ENCODE peak calls at places on chromosomes 13 and 19, in nine cellular contexts. V is tibial nerve, I is H1, U is left lung, Q is fibroblast of the aortic adventitia, X is heart right ventricle, O is ascending aorta, S is fibroblast of lung, A is cardiac muscle cell. D is an unnamed sample.

GRCh38 chr19:12778020-12778904 is 2.9 kb upstream of the HOOK2 start:
- DNase-seq in V (peak; percentile 63), I (no peak), U (peak; percentile 79), Q (peak; percentile 85), X (peak; percentile 86), O (no peak), S (peak; percentile 78), A (peak; percentile 93), D (peak; percentile 76)

GRCh38 chr19:14434543-14435319 is 1.6 kb downstream of the PKN1 start:
- DNase-seq in V (no peak), I (no peak), U (peak; percentile 80), Q (peak; percentile 86), X (peak; percentile 78), O (peak; percentile 63), S (peak; percentile 68), A (peak; percentile 83), D (peak; percentile 86)

GRCh38 chr19:3275583-3276340 is 51.3 kb downstream of the CELF5 start:
- DNase-seq in V (peak; percentile 16), I (peak; percentile 93), U (peak; percentile 77), Q (peak; percentile 64), X (peak; percentile 40), O (no peak), S (peak; percentile 72), A (peak; percentile 81), D (peak; percentile 67)

GRCh38 chr19:23817519-23817918 is 58.8 kb upstream of the ZNF681 start:
- DNase-seq in V (no peak), I (no peak), U (no peak), Q (no peak), X (no peak), O (no peak), S (peak; percentile 22), A (peak; percentile 10), D (peak; percentile 17)

GRCh38 chr19:18612051-18612771 is 459 bp upstream of the TMEM59L start:
- DNase-seq in V (no peak), I (no peak), U (no peak), Q (no peak), X (no peak), O (no peak), S (no peak), A (no peak), D (no peak)

GRCh38 chr13:94712287-94712811 is at the start of gene SOX21:
- DNase-seq in V (no peak), I (no peak), U (no peak), Q (no peak), X (no peak), O (no peak), S (peak; percentile 39), A (no peak), D (no peak)

GRCh38 chr19:31352782-31353651 is 3.8 kb upstream of the TSHZ3 start:
- DNase-seq in V (no peak), I (no peak), U (no peak), Q (peak; percentile 45), X (no peak), O (no peak), S (peak; percentile 19), A (no peak), D (no peak)

GRCh38 chr19:33740811-33741396 is 55.8 kb upstream of the KCTD15 start:
- DNase-seq in V (no peak), I (peak; percentile 21), U (no peak), Q (peak; percentile 39), X (peak; percentile 42), O (no peak), S (peak; percentile 24), A (peak; percentile 58), D (peak; percentile 25)

GRCh38 chr19:13790354-13790753 is 4.9 kb upstream of the ZSWIM4 start:
- DNase-seq in V (no peak), I (no peak), U (no peak), Q (no peak), X (no peak), O (no peak), S (no peak), A (peak; percentile 70), D (no peak)

GRCh38 chr19:18023596-18024212 is 15.7 kb downstream of the ARRDC2 start:
- DNase-seq in V (peak; percentile 96), I (no peak), U (peak; percentile 91), Q (no peak), X (peak; percentile 95), O (peak; percentile 84), S (no peak), A (peak; percentile 95), D (peak; percentile 72)

GRCh38 chr13:113029487-113030258 is 60.7 kb downstream of the MCF2L start:
- DNase-seq in V (no peak), I (no peak), U (no peak), Q (no peak), X (no peak), O (no peak), S (no peak), A (peak; percentile 18), D (no peak)

GRCh38 chr19:33821871-33822270 is 25.2 kb downstream of the KCTD15 start:
- DNase-seq in V (no peak), I (no peak), U (no peak), Q (peak; percentile 6), X (no peak), O (no peak), S (no peak), A (no peak), D (no peak)

GRCh38 chr13:33868343-33868994 is 50.5 kb downstream of the RFC3 start:
- DNase-seq in V (no peak), I (no peak), U (no peak), Q (no peak), X (no peak), O (no peak), S (no peak), A (no peak), D (no peak)

GRCh38 chr13:114222461-114222968 is 12.2 kb upstream of the CDC16 start:
- DNase-seq in V (peak; percentile 20), I (no peak), U (no peak), Q (peak; percentile 67), X (no peak), O (no peak), S (peak; percentile 39), A (peak; percentile 75), D (no peak)

GRCh38 chr19:5534787-5535586 is 32.8 kb downstream of the TINCR start:
- DNase-seq in V (no peak), I (no peak), U (no peak), Q (peak; percentile 6), X (no peak), O (no peak), S (peak; percentile 17), A (no peak), D (peak; percentile 21)

GRCh38 chr19:27794444-27795042 is 1418.4 kb downstream of the UQCRFS1 start:
- DNase-seq in V (no peak), I (no peak), U (no peak), Q (peak; percentile 46), X (peak; percentile 17), O (no peak), S (peak; percentile 33), A (peak; percentile 44), D (peak; percentile 37)

GRCh38 chr19:14770944-14771839 is 7.2 kb downstream of the ADGRE2 start:
- DNase-seq in V (no peak), I (no peak), U (no peak), Q (no peak), X (no peak), O (no peak), S (no peak), A (no peak), D (no peak)

GRCh38 chr13:25186187-25186586 is 14.1 kb upstream of the AMER2 start:
- DNase-seq in V (no peak), I (no peak), U (no peak), Q (no peak), X (no peak), O (no peak), S (no peak), A (no peak), D (no peak)

GRCh38 chr19:1608414-1609391 is 3.4 kb upstream of the UQCR11 start:
- DNase-seq in V (no peak), I (no peak), U (no peak), Q (no peak), X (no peak), O (no peak), S (no peak), A (no peak), D (peak; percentile 46)

GRCh38 chr13:78317030-78317429 is 286.3 kb downstream of the POU4F1 start:
- DNase-seq in V (no peak), I (no peak), U (no peak), Q (peak; percentile 13), X (no peak), O (no peak), S (peak; percentile 33), A (peak; percentile 6), D (no peak)
- TF ChIP-seq CTCF in V (no peak), I (no peak), U (no peak), Q (peak; percentile 32), X (no peak), O (no peak), S (peak; percentile 16), A (peak; percentile 20), D (peak; percentile 16)

GRCh38 chr13:48908381-48909087 is 67.2 kb upstream of the FNDC3A start:
- DNase-seq in V (no peak), I (no peak), U (no peak), Q (peak; percentile 76), X (no peak), O (no peak), S (peak; percentile 61), A (peak; percentile 26), D (peak; percentile 84)
- H3K4me3 ChIP-seq in V (no peak overlapping the region), I (no peak overlapping the region), U (no peak overlapping the region), Q (no peak overlapping the region), X (no peak overlapping the region), O (no peak overlapping the region), S (no peak overlapping the region), A (no peak overlapping the region), D (no peak overlapping the region)

GRCh38 chr19:37718357-37718756 is 1.2 kb downstream of the ZNF607 start:
- DNase-seq in V (no peak), I (no peak), U (no peak), Q (no peak), X (no peak), O (no peak), S (no peak), A (no peak), D (no peak)
- TF ChIP-seq CTCF in V (no peak), I (no peak), U (no peak), Q (no peak), X (no peak), O (no peak), S (no peak), A (no peak), D (no peak)

GRCh38 chr19:55641376-55642152 is 762 bp downstream of the ZNF580 start:
- DNase-seq in V (no peak), I (no peak), U (no peak), Q (peak; percentile 39), X (no peak), O (no peak), S (peak; percentile 42), A (peak; percentile 19), D (no peak)

GRCh38 chr19:55642153-55643002 is 1.1 kb upstream of the ZNF581 start:
- DNase-seq in V (no peak), I (no peak), U (no peak), Q (peak; percentile 44), X (peak; percentile 14), O (no peak), S (peak; percentile 28), A (peak; percentile 39), D (no peak)

GRCh38 chr19:55638864-55639359 is 1.9 kb upstream of the ZNF580 start:
- DNase-seq in V (no peak), I (no peak), U (no peak), Q (no peak), X (no peak), O (no peak), S (peak; percentile 33), A (peak; percentile 41), D (peak; percentile 57)

GRCh38 chr19:55640577-55641375 is at the start of gene ZNF580:
- DNase-seq in V (peak; percentile 25), I (no peak), U (peak; percentile 72), Q (peak; percentile 71), X (peak; percentile 58), O (no peak), S (peak; percentile 80), A (peak; percentile 93), D (peak; percentile 72)

GRCh38 chr19:55640043-55640576 is 692 bp upstream of the ZNF580 start:
- DNase-seq in V (peak; percentile 35), I (no peak), U (peak; percentile 77), Q (peak; percentile 63), X (peak; percentile 54), O (no peak), S (peak; percentile 75), A (peak; percentile 79), D (peak; percentile 73)
- H3K4me3 ChIP-seq in V (peak overlapping the region; percentile 62), I (peak overlapping the region; percentile 35), U (peak overlapping the region; percentile 74), Q (peak overlapping the region; percentile 75), X (peak overlapping the region; percentile 82), O (peak overlapping the region; percentile 66), S (peak overlapping the region; percentile 5), A (peak overlapping the region; percentile 95), D (peak overlapping the region; percentile 38)